ENCODE peak calls at places on chromosome 19, in seven cellular contexts. C is GM23338, M is astrocyte of the cerebellum, G is amniotic epithelial cell, L is AG08396, F is neuronal stem cell, Q is osteocyte. O is an unnamed sample.

GRCh38 chr19:48807590-48808308 is 3.1 kb downstream of the BCAT2 start:
- DNase-seq in Q (no peak), F (no peak), C (peak), L (no peak), M (no peak), G (no peak), O (peak)

GRCh38 chr19:40279120-40279551 is 6.0 kb downstream of the AKT2 start:
- DNase-seq in C (no peak), F (no peak), L (no peak), G (peak), M (no peak), Q (no peak), O (no peak)

GRCh38 chr19:13109361-13110098 is 6.9 kb upstream of the LYL1 start:
- DNase-seq in M (no peak), Q (no peak), G (no peak), F (no peak), L (no peak), C (no peak), O (no peak)

GRCh38 chr19:7120499-7120898 is 51.0 kb downstream of the ZNF557 start:
- DNase-seq in M (no peak), G (no peak), C (no peak), Q (no peak), L (no peak), F (no peak), O (no peak)

GRCh38 chr19:13098291-13099072 is 4.2 kb downstream of the LYL1 start:
- DNase-seq in M (no peak), F (no peak), G (peak), C (peak), Q (no peak), L (peak), O (no peak)

GRCh38 chr19:12237143-12237839 is 57.4 kb downstream of the ZNF44 start:
- DNase-seq in Q (no peak), F (no peak), M (no peak), L (no peak), C (peak), G (no peak), O (peak)

GRCh38 chr19:17555929-17556813 is 722 bp downstream of the COLGALT1 start:
- DNase-seq in G (peak), C (peak), Q (no peak), F (peak), M (no peak), L (peak), O (peak)

GRCh38 chr19:46841458-46842083 is 9.1 kb downstream of the AP2S1 start:
- DNase-seq in L (peak), C (no peak), G (peak), M (no peak), Q (no peak), F (no peak), O (no peak)

GRCh38 chr19:7851623-7852500 is 21.8 kb downstream of the EVI5L start:
- DNase-seq in Q (no peak), F (no peak), M (no peak), C (no peak), L (no peak), G (no peak), O (no peak)

GRCh38 chr19:3556978-3557460 is 367 bp downstream of the MFSD12 start:
- DNase-seq in Q (no peak), C (peak), L (peak), F (no peak), M (no peak), G (no peak), O (peak)

GRCh38 chr19:40219721-40220276 is 1.6 kb upstream of the TTC9B start:
- DNase-seq in L (peak), G (peak), F (no peak), Q (no peak), C (no peak), M (no peak), O (no peak)

GRCh38 chr19:11673608-11674041 is 65.1 kb downstream of the ZNF823 start:
- DNase-seq in C (peak), M (peak), Q (no peak), G (peak), F (peak), L (peak), O (peak)

GRCh38 chr19:45786533-45786894 is 4.2 kb upstream of the DMPK start:
- DNase-seq in M (no peak), C (no peak), F (no peak), L (no peak), Q (no peak), G (no peak), O (no peak)

GRCh38 chr19:30449673-30450072 is 77.5 kb downstream of the ZNF536 start:
- DNase-seq in M (peak), F (peak), Q (no peak), L (no peak), G (no peak), C (peak), O (peak)